ENCODE peak calls at places on chromosomes 11 and 22, in four cellular contexts. One of them, this sample, is unnamed.

GRCh38 chr11:78841451-78842060 is 266.9 kb upstream of the NARS2 start:
- DNase-seq in H9: no peak
- DNase-seq in IMR-90: peak; percentile 46
- DNase-seq in mesendoderm: peak; percentile 31
- DNase-seq in this sample: no peak

GRCh38 chr11:110565344-110565684 is 135.6 kb downstream of the FDX1 start:
- DNase-seq in H9: peak; percentile 64
- DNase-seq in IMR-90: peak; percentile 64
- DNase-seq in mesendoderm: peak; percentile 97
- DNase-seq in this sample: peak; percentile 49

GRCh38 chr11:68313574-68314202 is 1.3 kb downstream of the LRP5 start:
- DNase-seq in IMR-90: peak; percentile 30
- DNase-seq in H9: peak; percentile 36
- DNase-seq in mesendoderm: no peak
- DNase-seq in this sample: peak; percentile 66

GRCh38 chr22:25508761-25509321 is 55.6 kb upstream of the GRK3 start:
- DNase-seq in mesendoderm: no peak
- DNase-seq in IMR-90: no peak
- DNase-seq in H9: no peak
- DNase-seq in this sample: no peak

GRCh38 chr11:17978553-17979287 is 34.1 kb downstream of the SERGEF start:
- DNase-seq in IMR-90: peak; percentile 53
- DNase-seq in H9: peak; percentile 75
- DNase-seq in mesendoderm: peak; percentile 75
- DNase-seq in this sample: peak; percentile 57

GRCh38 chr11:121104223-121104831 is 3.3 kb downstream of the TECTA start:
- DNase-seq in H9: peak; percentile 48
- DNase-seq in IMR-90: no peak
- DNase-seq in mesendoderm: peak; percentile 43
- DNase-seq in this sample: no peak

GRCh38 chr11:103183981-103184592 is 74.9 kb downstream of the DYNC2H1 start:
- DNase-seq in mesendoderm: no peak
- DNase-seq in IMR-90: no peak
- DNase-seq in H9: no peak
- DNase-seq in this sample: peak; percentile 11

GRCh38 chr11:2213384-2213842 is 41.8 kb upstream of the TH start:
- DNase-seq in mesendoderm: peak; percentile 43
- DNase-seq in H9: peak; percentile 33
- DNase-seq in IMR-90: no peak
- DNase-seq in this sample: no peak

GRCh38 chr22:45435544-45436139 is 22.1 kb downstream of the RIBC2 start:
- DNase-seq in H9: peak; percentile 92
- DNase-seq in IMR-90: peak; percentile 90
- DNase-seq in mesendoderm: peak; percentile 93
- DNase-seq in this sample: peak; percentile 90

GRCh38 chr11:12802418-12803085 is 128.3 kb downstream of the TEAD1 start:
- DNase-seq in H9: no peak
- DNase-seq in IMR-90: peak; percentile 90
- DNase-seq in mesendoderm: peak; percentile 78
- DNase-seq in this sample: peak; percentile 85

GRCh38 chr11:62145261-62145871 is 21.6 kb downstream of the INCENP start:
- DNase-seq in H9: peak; percentile 17
- DNase-seq in mesendoderm: no peak
- DNase-seq in IMR-90: no peak
- DNase-seq in this sample: no peak

GRCh38 chr11:86152006-86152862 is 83.3 kb upstream of the PICALM start:
- DNase-seq in H9: no peak
- DNase-seq in IMR-90: peak; percentile 53
- DNase-seq in mesendoderm: no peak
- DNase-seq in this sample: no peak

GRCh38 chr11:10407749-10408472 is 47.2 kb upstream of the AMPD3 start:
- DNase-seq in mesendoderm: no peak
- DNase-seq in IMR-90: no peak
- DNase-seq in H9: peak; percentile 14
- DNase-seq in this sample: no peak

GRCh38 chr22:25881353-25881752 is 139.4 kb downstream of the MYO18B start:
- DNase-seq in mesendoderm: no peak
- DNase-seq in IMR-90: no peak
- DNase-seq in H9: no peak
- DNase-seq in this sample: no peak

GRCh38 chr22:36303874-36304273 is 50.9 kb downstream of the APOL1 start:
- DNase-seq in mesendoderm: no peak
- DNase-seq in IMR-90: no peak
- DNase-seq in H9: no peak
- DNase-seq in this sample: no peak

GRCh38 chr11:71465054-71465453 is 12.1 kb downstream of the NADSYN1 start:
- DNase-seq in mesendoderm: no peak
- DNase-seq in IMR-90: no peak
- DNase-seq in H9: no peak
- DNase-seq in this sample: no peak

GRCh38 chr22:35540600-35541253 is at the start of gene RASD2:
- DNase-seq in H9: peak; percentile 65
- DNase-seq in mesendoderm: peak; percentile 54
- DNase-seq in IMR-90: peak; percentile 19
- DNase-seq in this sample: peak; percentile 51

GRCh38 chr11:122115520-122116343 is at the start of gene BLID:
- DNase-seq in IMR-90: peak; percentile 46
- DNase-seq in mesendoderm: peak; percentile 70
- DNase-seq in H9: peak; percentile 73
- DNase-seq in this sample: peak; percentile 54

GRCh38 chr11:122123258-122123929 is 7.4 kb upstream of the BLID start:
- DNase-seq in H9: no peak
- DNase-seq in mesendoderm: no peak
- DNase-seq in IMR-90: no peak
- DNase-seq in this sample: no peak

GRCh38 chr11:122122179-122122578 is 6.2 kb upstream of the BLID start:
- DNase-seq in H9: no peak
- DNase-seq in IMR-90: no peak
- DNase-seq in mesendoderm: no peak
- DNase-seq in this sample: peak; percentile 58

GRCh38 chr11:122116591-122116990 is 576 bp upstream of the BLID start:
- DNase-seq in mesendoderm: no peak
- DNase-seq in H9: no peak
- DNase-seq in IMR-90: no peak
- DNase-seq in this sample: no peak

GRCh38 chr11:122120096-122120495 is 4.1 kb upstream of the BLID start:
- DNase-seq in mesendoderm: no peak
- DNase-seq in IMR-90: no peak
- DNase-seq in H9: no peak
- DNase-seq in this sample: no peak
- H2BK120ac ChIP-seq in mesendoderm: no peak overlapping the region
- H2BK120ac ChIP-seq in IMR-90: no peak overlapping the region
- H2BK120ac ChIP-seq in H9: no peak overlapping the region
- H2BK120ac ChIP-seq in this sample: no peak overlapping the region

GRCh38 chr22:22930571-22931556 is 43.2 kb downstream of the IGLL5 start:
- DNase-seq in mesendoderm: no peak
- DNase-seq in H9: no peak
- DNase-seq in IMR-90: no peak
- DNase-seq in this sample: no peak
- H2AK5ac ChIP-seq in mesendoderm: no peak overlapping the region
- H2AK5ac ChIP-seq in H9: no peak overlapping the region
- H2AK5ac ChIP-seq in IMR-90: no peak overlapping the region
- H2AK5ac ChIP-seq in this sample: no peak overlapping the region

DNA sequence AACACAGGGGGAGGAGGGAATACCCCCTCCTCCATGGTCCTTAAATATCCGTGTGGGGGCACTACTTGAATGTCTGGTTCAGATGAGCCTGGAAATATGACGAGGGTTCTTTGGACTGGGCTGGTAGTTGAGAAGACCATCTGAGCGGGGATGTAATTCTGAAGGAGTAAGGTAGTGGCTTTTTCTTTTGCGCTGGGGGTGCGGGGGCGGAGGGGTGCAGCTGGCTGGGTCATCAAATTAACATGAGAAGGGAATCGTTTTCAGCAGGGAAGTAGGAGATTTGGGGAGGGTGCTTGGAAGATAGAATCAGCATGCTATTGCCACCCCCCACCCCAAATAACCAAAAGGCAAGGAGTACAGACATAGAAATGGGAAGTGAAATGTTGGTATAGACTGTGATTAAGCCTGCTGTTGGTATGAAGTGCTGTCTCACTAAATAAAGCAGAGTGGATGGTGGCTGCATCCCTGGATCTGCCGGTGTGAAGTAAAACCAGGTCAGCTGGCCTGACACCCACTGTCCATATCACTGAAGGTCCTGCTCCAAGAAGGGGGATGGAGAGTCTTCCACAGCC is 121.9 kb upstream of the HSD17B12 start:
- DNase-seq in H9: no peak
- DNase-seq in IMR-90: no peak
- DNase-seq in mesendoderm: no peak
- DNase-seq in this sample: no peak
- H2BK120ac ChIP-seq in H9: no peak overlapping the region
- H2BK120ac ChIP-seq in IMR-90: no peak overlapping the region
- H2BK120ac ChIP-seq in mesendoderm: no peak overlapping the region
- H2BK120ac ChIP-seq in this sample: no peak overlapping the region

DNA sequence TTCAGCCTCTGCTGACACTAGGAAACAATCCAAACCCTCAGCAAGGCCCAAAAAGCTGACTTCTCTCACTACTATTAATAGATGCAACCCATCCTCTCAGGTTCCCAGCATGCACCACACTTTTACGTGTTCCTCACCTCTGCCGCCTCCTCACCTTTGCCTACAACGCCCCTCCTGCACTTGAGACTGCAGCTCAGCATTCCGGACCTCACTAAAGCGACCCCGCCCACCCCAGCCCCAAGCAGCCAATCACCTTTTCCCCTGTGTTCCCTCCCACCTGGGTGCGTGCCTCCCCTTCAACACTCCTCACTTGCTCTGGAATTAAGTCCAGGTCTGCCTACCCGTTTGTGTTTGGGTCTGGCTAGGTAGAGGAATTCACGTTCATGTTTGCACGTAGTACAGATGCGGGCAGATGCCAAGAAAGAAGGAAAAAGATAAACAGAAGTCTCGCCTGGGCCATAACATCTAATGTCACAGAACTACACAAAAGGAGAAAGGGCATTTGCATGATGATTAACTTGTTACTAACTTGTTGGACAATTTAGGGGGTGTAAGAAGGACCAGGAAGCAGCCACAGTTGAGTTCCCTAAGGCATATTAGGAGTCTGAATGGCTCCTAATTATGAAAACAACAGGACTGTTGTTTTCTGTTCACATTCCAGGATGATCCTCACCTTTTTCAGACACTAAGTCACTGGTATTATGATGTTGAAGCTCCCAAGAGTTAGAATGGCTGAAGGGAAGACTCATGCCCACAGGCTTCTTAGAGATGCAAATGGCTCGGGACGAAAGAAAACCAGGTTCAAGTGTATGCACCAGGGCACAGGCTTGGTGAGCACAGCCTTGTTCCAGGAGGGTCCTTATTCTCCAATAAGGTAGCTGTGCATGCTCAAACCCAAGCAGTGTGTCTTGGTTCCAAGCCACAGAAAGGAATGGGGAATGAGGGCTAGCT is 102.2 kb downstream of the MICAL3 start:
- DNase-seq in IMR-90: no peak
- DNase-seq in mesendoderm: peak; percentile 95
- DNase-seq in H9: peak; percentile 95
- DNase-seq in this sample: no peak
- H2AK5ac ChIP-seq in IMR-90: peak overlapping the region; percentile 54
- H2AK5ac ChIP-seq in mesendoderm: no peak overlapping the region
- H2AK5ac ChIP-seq in H9: no peak overlapping the region
- H2AK5ac ChIP-seq in this sample: peak overlapping the region; percentile 27